ENCODE peak calls at places on chromosomes 13 and 19, in ten cellular contexts. O, Y, R, D, V, M, L, X, G and I are unnamed samples.

GRCh38 chr13:79462895-79463294 is 18.1 kb upstream of the NDFIP2 start:
- DNase-seq in O (no peak), Y (no peak), R (no peak), D (no peak), V (no peak), M (no peak), L (no peak), X (no peak), G (no peak), I (no peak)

GRCh38 chr13:46812398-46812797 is 15.4 kb upstream of the ESD start:
- DNase-seq in O (no peak), Y (no peak), R (peak), D (no peak), V (no peak), M (no peak), L (no peak), X (no peak), G (no peak), I (no peak)

GRCh38 chr19:8320564-8321066 is 560 bp downstream of the NDUFA7 start:
- DNase-seq in O (no peak), Y (no peak), R (no peak), D (no peak), V (no peak), M (no peak), L (no peak), X (no peak), G (no peak), I (no peak)

GRCh38 chr19:42274065-42274682 is 5.1 kb downstream of the CIC start:
- DNase-seq in O (no peak), Y (no peak), R (no peak), D (peak), V (no peak), M (no peak), L (no peak), X (no peak), G (peak), I (no peak)

GRCh38 chr19:45280471-45280961 is 29.4 kb downstream of the MARK4 start:
- DNase-seq in O (no peak), Y (no peak), R (no peak), D (no peak), V (no peak), M (no peak), L (no peak), X (no peak), G (no peak), I (no peak)

GRCh38 chr19:6963937-6964336 is 57.3 kb downstream of the MBD3L2B start:
- DNase-seq in O (no peak), Y (no peak), R (no peak), D (no peak), V (no peak), M (no peak), L (no peak), X (no peak), G (no peak), I (no peak)

GRCh38 chr13:48125794-48126228 is 30.9 kb upstream of the MED4 start:
- DNase-seq in O (no peak), Y (no peak), R (peak), D (no peak), V (peak), M (no peak), L (no peak), X (peak), G (no peak), I (no peak)

GRCh38 chr13:40352385-40352778 is 314.1 kb downstream of the FOXO1 start:
- DNase-seq in O (no peak), Y (no peak), R (peak), D (no peak), V (peak), M (no peak), L (no peak), X (no peak), G (peak), I (no peak)

GRCh38 chr19:43872547-43873336 is 45.6 kb downstream of the ZNF283 start:
- DNase-seq in O (no peak), Y (no peak), R (peak), D (no peak), V (no peak), M (no peak), L (no peak), X (no peak), G (no peak), I (no peak)

GRCh38 chr19:46787331-46788100 is 878 bp downstream of the SLC1A5 start:
- DNase-seq in O (no peak), Y (no peak), R (peak), D (peak), V (peak), M (peak), L (peak), X (peak), G (peak), I (no peak)

GRCh38 chr13:105721056-105721455 is 814.4 kb downstream of the EFNB2 start:
- DNase-seq in O (no peak), Y (no peak), R (peak), D (no peak), V (peak), M (no peak), L (no peak), X (no peak), G (no peak), I (no peak)

GRCh38 chr13:30719521-30719914 is 15.8 kb upstream of the ALOX5AP start:
- DNase-seq in O (no peak), Y (no peak), R (no peak), D (no peak), V (no peak), M (no peak), L (no peak), X (no peak), G (no peak), I (no peak)

GRCh38 chr19:10352764-10353671 is 13.6 kb upstream of the ICAM3 start:
- DNase-seq in O (no peak), Y (no peak), R (peak), D (peak), V (no peak), M (no peak), L (peak), X (no peak), G (peak), I (no peak)

GRCh38 chr19:40217027-40217810 is 965 bp downstream of the TTC9B start:
- DNase-seq in O (no peak), Y (no peak), R (no peak), D (no peak), V (no peak), M (peak), L (peak), X (no peak), G (no peak), I (no peak)

GRCh38 chr19:33063356-33064116 is 1.2 kb downstream of the RHPN2 start:
- DNase-seq in O (no peak), Y (no peak), R (no peak), D (no peak), V (peak), M (peak), L (no peak), X (no peak), G (no peak), I (no peak)

GRCh38 chr19:35039881-35040456 is 1.6 kb upstream of the HPN start:
- DNase-seq in O (no peak), Y (no peak), R (no peak), D (no peak), V (no peak), M (no peak), L (no peak), X (no peak), G (no peak), I (no peak)

GRCh38 chr13:79075703-79076102 is 330.4 kb downstream of the RBM26 start:
- DNase-seq in O (no peak), Y (no peak), R (no peak), D (no peak), V (no peak), M (no peak), L (no peak), X (no peak), G (no peak), I (no peak)

GRCh38 chr19:15107056-15108010 is at the start of gene SYDE1:
- DNase-seq in O (no peak), Y (no peak), R (peak), D (peak), V (peak), M (peak), L (peak), X (peak), G (peak), I (no peak)

GRCh38 chr19:633786-634639 is 676 bp upstream of the POLRMT start:
- DNase-seq in O (no peak), Y (no peak), R (no peak), D (no peak), V (no peak), M (no peak), L (no peak), X (no peak), G (no peak), I (no peak)

GRCh38 chr13:99425485-99426341 is 75.6 kb upstream of the TM9SF2 start:
- DNase-seq in O (peak), Y (no peak), R (no peak), D (no peak), V (no peak), M (no peak), L (no peak), X (no peak), G (no peak), I (no peak)

GRCh38 chr19:10602330-10603083 is 15.4 kb upstream of the AP1M2 start:
- DNase-seq in O (no peak), Y (peak), R (peak), D (peak), V (peak), M (peak), L (peak), X (peak), G (peak), I (peak)

GRCh38 chr19:51729781-51730180 is 6.0 kb upstream of the HAS1 start:
- DNase-seq in O (no peak), Y (no peak), R (no peak), D (no peak), V (no peak), M (no peak), L (no peak), X (no peak), G (no peak), I (no peak)

GRCh38 chr19:19420570-19421301 is 15.3 kb downstream of the GATAD2A start:
- DNase-seq in O (no peak), Y (no peak), R (no peak), D (no peak), V (no peak), M (no peak), L (no peak), X (no peak), G (no peak), I (no peak)

GRCh38 chr19:16283103-16283469 is 41.5 kb upstream of the KLF2 start:
- DNase-seq in O (no peak), Y (no peak), R (no peak), D (no peak), V (peak), M (no peak), L (no peak), X (no peak), G (no peak), I (no peak)

GRCh38 chr19:35208121-35208520 is 20.4 kb downstream of the FAM187B start:
- DNase-seq in O (no peak), Y (no peak), R (no peak), D (no peak), V (no peak), M (no peak), L (no peak), X (no peak), G (no peak), I (no peak)

GRCh38 chr13:60230593-60230992 is 66.9 kb upstream of the DIAPH3 start:
- DNase-seq in O (no peak), Y (no peak), R (peak), D (no peak), V (no peak), M (no peak), L (no peak), X (no peak), G (no peak), I (no peak)

GRCh38 chr13:47033216-47033615 is 136.4 kb upstream of the HTR2A start:
- DNase-seq in O (no peak), Y (no peak), R (peak), D (no peak), V (peak), M (no peak), L (no peak), X (no peak), G (no peak), I (no peak)

GRCh38 chr13:98495627-98496238 is 81.2 kb downstream of the STK24 start:
- DNase-seq in O (no peak), Y (no peak), R (peak), D (no peak), V (peak), M (no peak), L (no peak), X (no peak), G (no peak), I (no peak)

GRCh38 chr19:16509141-16510061 is 13.2 kb downstream of the C19orf44 start:
- DNase-seq in O (no peak), Y (no peak), R (no peak), D (no peak), V (peak), M (no peak), L (no peak), X (peak), G (no peak), I (no peak)

GRCh38 chr13:97068964-97069815 is 74.9 kb upstream of the OXGR1 start:
- DNase-seq in O (no peak), Y (no peak), R (peak), D (no peak), V (no peak), M (no peak), L (no peak), X (no peak), G (no peak), I (no peak)

GRCh38 chr19:8088752-8089663 is 36.4 kb downstream of the CCL25 start:
- DNase-seq in O (no peak), Y (no peak), R (no peak), D (no peak), V (no peak), M (no peak), L (no peak), X (no peak), G (no peak), I (no peak)

GRCh38 chr13:46831588-46832194 is 34.7 kb upstream of the ESD start:
- DNase-seq in O (no peak), Y (no peak), R (peak), D (no peak), V (peak), M (peak), L (peak), X (no peak), G (no peak), I (peak)

GRCh38 chr13:87078947-87079795 is 592.0 kb upstream of the SLITRK5 start:
- DNase-seq in O (no peak), Y (no peak), R (no peak), D (no peak), V (no peak), M (no peak), L (no peak), X (no peak), G (no peak), I (no peak)

GRCh38 chr19:57566396-57567256 is 7.0 kb upstream of the ZNF550 start:
- DNase-seq in O (no peak), Y (no peak), R (peak), D (no peak), V (peak), M (no peak), L (no peak), X (no peak), G (no peak), I (no peak)

GRCh38 chr19:34678085-34678412 is 571 bp downstream of the ZNF302 start:
- DNase-seq in O (no peak), Y (no peak), R (no peak), D (no peak), V (no peak), M (no peak), L (no peak), X (no peak), G (no peak), I (no peak)

GRCh38 chr19:41341669-41342490 is 11.8 kb downstream of the TGFB1 start:
- DNase-seq in O (no peak), Y (no peak), R (no peak), D (no peak), V (no peak), M (peak), L (no peak), X (no peak), G (no peak), I (no peak)

GRCh38 chr13:40666058-40666904 is at the start of gene FOXO1:
- DNase-seq in O (peak), Y (peak), R (peak), D (peak), V (peak), M (peak), L (peak), X (peak), G (peak), I (peak)

GRCh38 chr19:16649734-16650133 is 10.2 kb downstream of the SMIM7 start:
- DNase-seq in O (no peak), Y (no peak), R (no peak), D (no peak), V (no peak), M (no peak), L (no peak), X (no peak), G (no peak), I (no peak)

GRCh38 chr19:20367811-20368294 is 197.7 kb downstream of the ZNF737 start:
- DNase-seq in O (no peak), Y (no peak), R (no peak), D (no peak), V (no peak), M (no peak), L (peak), X (no peak), G (no peak), I (no peak)

DNA sequence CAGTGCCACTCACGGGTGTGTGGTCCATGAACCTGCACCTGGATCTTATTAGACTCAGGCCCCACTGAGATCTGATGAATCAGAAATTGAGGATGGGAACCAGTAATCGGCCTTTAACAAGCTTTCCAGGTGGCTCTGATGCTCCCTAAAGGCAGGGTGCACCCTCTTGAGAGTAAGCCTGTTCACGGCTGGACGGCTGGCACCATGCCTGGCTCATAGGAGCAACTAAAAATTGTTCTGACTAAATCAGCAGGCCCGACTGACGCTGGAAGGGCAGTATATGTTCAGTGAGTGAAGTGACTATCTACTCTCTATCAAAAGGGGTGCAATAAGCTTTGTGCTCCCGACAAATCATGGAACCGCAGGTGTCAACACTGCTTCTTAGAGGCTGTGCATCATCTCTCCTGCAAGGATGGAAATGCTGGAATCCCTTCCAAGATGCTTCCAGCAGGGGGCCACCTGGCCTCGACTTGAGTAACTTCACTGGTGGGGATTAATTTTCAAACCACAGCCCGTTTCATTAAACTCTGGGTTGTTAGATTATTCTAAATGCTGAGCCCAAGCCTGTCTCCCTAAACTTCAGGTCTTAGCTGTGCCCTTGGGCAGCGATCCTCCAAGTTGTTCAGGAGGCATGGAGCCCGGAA is 28.4 kb downstream of the TMTC4 start:
- DNase-seq in O (no peak), Y (no peak), R (peak), D (no peak), V (peak), M (peak), L (peak), X (no peak), G (no peak), I (no peak)
- TF ChIP-seq CTCF in O (peak), Y (peak), R (peak), D (no peak), V (peak), M (no peak), L (peak), X (peak), G (no peak), I (no peak)

GRCh38 chr13:27962128-27962841 is 6.8 kb downstream of the CDX2 start:
- DNase-seq in O (no peak), Y (no peak), R (no peak), D (no peak), V (no peak), M (no peak), L (peak), X (no peak), G (no peak), I (no peak)

GRCh38 chr13:27961227-27962085 is 7.7 kb downstream of the CDX2 start:
- DNase-seq in O (no peak), Y (no peak), R (no peak), D (no peak), V (no peak), M (no peak), L (no peak), X (no peak), G (no peak), I (no peak)

GRCh38 chr13:27958928-27959539 is 10.1 kb downstream of the CDX2 start:
- DNase-seq in O (no peak), Y (no peak), R (no peak), D (no peak), V (no peak), M (no peak), L (no peak), X (peak), G (no peak), I (no peak)

GRCh38 chr13:27959976-27960361 is 9.1 kb downstream of the CDX2 start:
- DNase-seq in O (no peak), Y (no peak), R (no peak), D (no peak), V (no peak), M (no peak), L (no peak), X (no peak), G (no peak), I (no peak)

GRCh38 chr13:27960362-27961226 is 8.5 kb downstream of the CDX2 start:
- DNase-seq in O (no peak), Y (no peak), R (peak), D (no peak), V (peak), M (peak), L (peak), X (peak), G (no peak), I (no peak)
- TF ChIP-seq CTCF in O (no peak), Y (peak), R (peak), D (no peak), V (no peak), M (peak), L (peak), X (no peak), G (no peak), I (no peak)

GRCh38 chr19:38618590-38619360 is at the start of gene EIF3K:
- DNase-seq in O (peak), Y (peak), R (peak), D (peak), V (peak), M (peak), L (peak), X (peak), G (peak), I (peak)
- TF ChIP-seq CTCF in O (no peak), Y (no peak), R (no peak), D (no peak), V (no peak), M (no peak), L (no peak), X (no peak), G (no peak), I (no peak)

DNA sequence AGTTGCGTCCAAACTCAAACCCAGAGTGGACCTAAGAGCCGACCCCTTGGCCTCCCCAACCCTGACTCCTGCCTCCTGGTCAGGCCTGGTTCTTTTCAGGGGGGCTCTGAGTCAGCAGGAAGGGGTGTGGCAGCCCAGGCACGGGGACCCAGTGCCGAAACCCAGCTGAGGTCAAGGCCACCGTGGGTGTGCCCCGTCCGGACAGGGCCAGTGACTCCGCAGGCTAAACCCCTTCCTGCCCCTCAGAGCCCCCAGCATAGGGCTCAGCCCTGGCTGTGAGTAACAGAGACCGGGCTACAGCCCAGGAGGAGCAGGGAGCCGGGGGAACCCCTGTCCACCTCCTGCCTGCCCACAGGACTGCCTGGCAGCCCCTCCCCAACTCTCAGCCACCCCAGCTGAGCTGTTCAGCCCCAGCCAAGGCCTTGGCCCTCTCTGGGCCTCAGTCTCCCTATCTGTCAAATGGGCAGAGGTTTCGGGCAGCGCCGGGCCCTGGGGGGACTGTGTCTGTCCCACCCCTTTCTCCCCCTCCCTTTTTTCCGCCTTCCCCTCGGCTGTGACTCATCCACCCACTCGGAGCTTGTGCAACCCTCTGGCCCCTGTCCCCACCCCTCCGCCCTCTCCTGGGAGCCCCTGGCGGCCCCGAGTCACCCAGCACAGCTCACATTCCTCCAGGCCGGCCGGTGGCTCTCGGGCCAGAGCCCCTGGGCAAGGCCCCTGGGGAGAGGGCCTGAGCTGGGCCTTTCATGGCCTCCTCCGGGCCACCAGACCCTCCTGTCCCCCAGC is 8.6 kb downstream of the ZBTB7A start:
- DNase-seq in O (no peak), Y (no peak), R (peak), D (peak), V (peak), M (peak), L (peak), X (peak), G (peak), I (peak)
- TF ChIP-seq CTCF in O (peak), Y (no peak), R (peak), D (peak), V (peak), M (no peak), L (no peak), X (no peak), G (no peak), I (no peak)